ENCODE peak calls at places on chromosomes 12 and 14, in six cellular contexts. One of them, this sample, is unnamed.

GRCh38 chr14:78405071-78405856 is 235.1 kb downstream of the NRXN3 start:
- DNase-seq in GM23248: no peak
- DNase-seq in astrocyte: no peak
- DNase-seq in PC-9: no peak
- DNase-seq in H1: no peak
- DNase-seq in Karpas-422: no peak
- DNase-seq in this sample: peak; percentile 7

GRCh38 chr14:37864861-37865718 is 269.7 kb downstream of the TTC6 start:
- DNase-seq in GM23248: peak; percentile 87
- DNase-seq in astrocyte: peak; percentile 39
- DNase-seq in PC-9: no peak
- DNase-seq in H1: no peak
- DNase-seq in Karpas-422: no peak
- DNase-seq in this sample: peak; percentile 46

GRCh38 chr12:96427269-96427729 is 27.1 kb upstream of the CDK17 start:
- DNase-seq in GM23248: peak; percentile 99
- DNase-seq in astrocyte: peak; percentile 100
- DNase-seq in PC-9: peak; percentile 88
- DNase-seq in H1: no peak
- DNase-seq in Karpas-422: no peak
- DNase-seq in this sample: peak; percentile 79

GRCh38 chr12:14366211-14366762 is 805 bp downstream of the ATF7IP start:
- DNase-seq in GM23248: peak; percentile 60
- DNase-seq in astrocyte: peak; percentile 35
- DNase-seq in PC-9: peak; percentile 40
- DNase-seq in H1: no peak
- DNase-seq in Karpas-422: peak; percentile 78
- DNase-seq in this sample: peak; percentile 20

GRCh38 chr12:7512528-7512927 is 9.0 kb upstream of the CD163 start:
- DNase-seq in GM23248: peak; percentile 99
- DNase-seq in astrocyte: peak; percentile 39
- DNase-seq in PC-9: no peak
- DNase-seq in H1: no peak
- DNase-seq in Karpas-422: no peak
- DNase-seq in this sample: peak; percentile 77

GRCh38 chr12:16920451-16920850 is 314.5 kb upstream of the LMO3 start:
- DNase-seq in GM23248: no peak
- DNase-seq in astrocyte: no peak
- DNase-seq in PC-9: no peak
- DNase-seq in H1: no peak
- DNase-seq in Karpas-422: no peak
- DNase-seq in this sample: no peak

GRCh38 chr14:81868172-81868571 is 334.5 kb upstream of the SEL1L start:
- DNase-seq in GM23248: no peak
- DNase-seq in astrocyte: no peak
- DNase-seq in PC-9: no peak
- DNase-seq in H1: peak; percentile 47
- DNase-seq in Karpas-422: no peak
- DNase-seq in this sample: no peak

GRCh38 chr12:111434680-111435338 is 29.1 kb downstream of the SH2B3 start:
- DNase-seq in GM23248: peak; percentile 76
- DNase-seq in astrocyte: peak; percentile 67
- DNase-seq in PC-9: no peak
- DNase-seq in H1: no peak
- DNase-seq in Karpas-422: no peak
- DNase-seq in this sample: peak; percentile 47

GRCh38 chr14:32826404-32827082 is 112.1 kb upstream of the NPAS3 start:
- DNase-seq in GM23248: peak; percentile 3
- DNase-seq in astrocyte: peak; percentile 23
- DNase-seq in PC-9: no peak
- DNase-seq in H1: no peak
- DNase-seq in Karpas-422: peak; percentile 53
- DNase-seq in this sample: no peak

GRCh38 chr14:57823015-57823660 is 42.8 kb downstream of the SLC35F4 start:
- DNase-seq in GM23248: peak; percentile 33
- DNase-seq in astrocyte: no peak
- DNase-seq in PC-9: no peak
- DNase-seq in H1: no peak
- DNase-seq in Karpas-422: no peak
- DNase-seq in this sample: no peak

GRCh38 chr12:14211829-14212455 is 153.5 kb upstream of the ATF7IP start:
- DNase-seq in GM23248: no peak
- DNase-seq in astrocyte: peak; percentile 18
- DNase-seq in PC-9: no peak
- DNase-seq in H1: no peak
- DNase-seq in Karpas-422: no peak
- DNase-seq in this sample: peak; percentile 28

DNA sequence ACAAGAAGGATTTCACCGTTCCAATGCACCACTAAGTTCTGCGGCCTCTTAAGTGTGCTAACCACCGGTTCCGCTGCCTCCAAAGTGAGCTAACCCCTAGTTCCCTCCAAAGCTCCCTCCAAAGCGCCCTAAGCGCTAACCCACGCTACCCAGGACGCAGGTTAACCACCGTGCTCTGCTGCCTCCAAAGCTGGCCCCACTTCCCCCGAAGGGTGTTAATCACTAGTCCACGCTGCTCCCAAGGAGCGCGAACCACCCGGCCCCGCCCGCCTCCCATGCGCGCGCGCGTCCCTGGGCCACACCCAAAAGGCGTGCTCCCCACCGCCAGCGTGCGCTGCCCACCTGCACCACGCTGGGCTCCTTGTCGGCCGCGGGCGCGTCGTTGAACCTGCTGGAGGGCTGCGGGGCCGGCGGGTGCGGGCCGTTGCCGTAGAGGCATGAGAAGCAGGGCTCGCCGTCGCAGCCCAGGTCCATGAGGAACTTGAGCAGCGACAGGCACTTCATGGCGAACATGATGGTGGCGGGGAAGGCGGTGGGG is 11.7 kb downstream of the FAM181A start:
- DNase-seq in GM23248: no peak
- DNase-seq in astrocyte: no peak
- DNase-seq in PC-9: no peak
- DNase-seq in H1: no peak
- DNase-seq in Karpas-422: no peak
- DNase-seq in this sample: no peak
- H3K4me2 ChIP-seq in GM23248: no peak overlapping the region
- H3K4me2 ChIP-seq in astrocyte: peak overlapping the region; percentile 75
- H3K4me2 ChIP-seq in PC-9: no peak overlapping the region
- H3K4me2 ChIP-seq in H1: peak overlapping the region; percentile 61
- H3K4me2 ChIP-seq in Karpas-422: no peak overlapping the region
- H3K4me2 ChIP-seq in this sample: peak overlapping the region; percentile 86

GRCh38 chr12:64383675-64384074 is 6.9 kb downstream of the C12orf56 start:
- DNase-seq in GM23248: peak; percentile 54
- DNase-seq in astrocyte: no peak
- DNase-seq in PC-9: no peak
- DNase-seq in H1: no peak
- DNase-seq in Karpas-422: no peak
- DNase-seq in this sample: no peak
- H3K4me2 ChIP-seq in GM23248: no peak overlapping the region
- H3K4me2 ChIP-seq in astrocyte: no peak overlapping the region
- H3K4me2 ChIP-seq in PC-9: no peak overlapping the region
- H3K4me2 ChIP-seq in H1: no peak overlapping the region
- H3K4me2 ChIP-seq in Karpas-422: no peak overlapping the region
- H3K4me2 ChIP-seq in this sample: no peak overlapping the region

GRCh38 chr12:45259732-45260480 is 44.0 kb downstream of the ANO6 start:
- DNase-seq in GM23248: peak; percentile 70
- DNase-seq in astrocyte: peak; percentile 47
- DNase-seq in PC-9: peak; percentile 98
- DNase-seq in H1: no peak
- DNase-seq in Karpas-422: no peak
- DNase-seq in this sample: peak; percentile 68
- H3K4me2 ChIP-seq in GM23248: peak overlapping the region; percentile 66
- H3K4me2 ChIP-seq in astrocyte: peak overlapping the region; percentile 28
- H3K4me2 ChIP-seq in PC-9: peak overlapping the region; percentile 80
- H3K4me2 ChIP-seq in H1: no peak overlapping the region
- H3K4me2 ChIP-seq in Karpas-422: no peak overlapping the region
- H3K4me2 ChIP-seq in this sample: peak overlapping the region; percentile 69

GRCh38 chr14:70278281-70278680 is 81.2 kb downstream of the COX16 start:
- DNase-seq in GM23248: no peak
- DNase-seq in astrocyte: no peak
- DNase-seq in PC-9: no peak
- DNase-seq in H1: no peak
- DNase-seq in Karpas-422: no peak
- DNase-seq in this sample: no peak

GRCh38 chr14:70282666-70283065 is 76.8 kb downstream of the COX16 start:
- DNase-seq in GM23248: no peak
- DNase-seq in astrocyte: no peak
- DNase-seq in PC-9: no peak
- DNase-seq in H1: no peak
- DNase-seq in Karpas-422: peak; percentile 59
- DNase-seq in this sample: no peak

GRCh38 chr14:70280931-70281330 is 78.6 kb downstream of the COX16 start:
- DNase-seq in GM23248: no peak
- DNase-seq in astrocyte: no peak
- DNase-seq in PC-9: no peak
- DNase-seq in H1: no peak
- DNase-seq in Karpas-422: no peak
- DNase-seq in this sample: no peak

GRCh38 chr14:70281938-70282337 is 77.5 kb downstream of the COX16 start:
- DNase-seq in GM23248: no peak
- DNase-seq in astrocyte: no peak
- DNase-seq in PC-9: no peak
- DNase-seq in H1: no peak
- DNase-seq in Karpas-422: peak; percentile 63
- DNase-seq in this sample: peak; percentile 14
- H3K4me2 ChIP-seq in GM23248: no peak overlapping the region
- H3K4me2 ChIP-seq in astrocyte: no peak overlapping the region
- H3K4me2 ChIP-seq in PC-9: no peak overlapping the region
- H3K4me2 ChIP-seq in H1: no peak overlapping the region
- H3K4me2 ChIP-seq in Karpas-422: peak overlapping the region; percentile 51
- H3K4me2 ChIP-seq in this sample: no peak overlapping the region

DNA sequence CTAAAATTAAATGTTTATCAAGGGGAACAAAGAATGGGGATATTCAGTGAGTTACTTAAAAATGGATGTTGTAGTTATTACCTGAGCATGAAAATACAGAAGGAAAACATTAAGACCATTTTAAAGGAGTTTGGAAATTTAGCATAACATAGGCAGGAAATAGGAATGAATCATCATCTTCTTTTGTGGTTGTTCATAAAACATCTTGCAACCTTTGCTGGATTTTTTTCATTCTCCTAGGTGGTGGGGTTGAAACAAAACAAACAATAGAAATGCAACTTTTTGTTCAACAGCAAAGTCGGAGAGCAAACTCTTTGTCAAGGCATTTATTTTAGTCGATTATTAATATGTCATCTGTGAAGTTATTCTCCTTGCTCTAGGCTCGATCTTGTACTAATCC is 275.1 kb downstream of the IPO8 start:
- DNase-seq in GM23248: peak; percentile 55
- DNase-seq in astrocyte: peak; percentile 66
- DNase-seq in PC-9: no peak
- DNase-seq in H1: no peak
- DNase-seq in Karpas-422: no peak
- DNase-seq in this sample: no peak
- H3K4me2 ChIP-seq in GM23248: peak overlapping the region; percentile 35
- H3K4me2 ChIP-seq in astrocyte: peak overlapping the region; percentile 74
- H3K4me2 ChIP-seq in PC-9: no peak overlapping the region
- H3K4me2 ChIP-seq in H1: no peak overlapping the region
- H3K4me2 ChIP-seq in Karpas-422: no peak overlapping the region
- H3K4me2 ChIP-seq in this sample: no peak overlapping the region

This sample was measured in hepatocyte.